ENCODE peak calls at places on chromosome X, in ten cellular contexts. Y is Calu3, X is DND-41, P is tibial artery, W is PC-3, U is fibroblast of lung, M is adrenal gland, V is endodermal cell, I is RWPE1, J is AG10803. B is an unnamed sample.
A peak's percentile ranks its signal among the peaks of the same experiment; 100 is the strongest.

GRCh38 chrX:133655262-133655913 is 240.1 kb upstream of the GPC4 start:
- DNase-seq in Y (no peak), X (no peak), P (no peak), W (no peak), U (no peak), M (no peak), V (no peak), I (no peak), J (peak; percentile 27), B (no peak)

GRCh38 chrX:53831662-53832635 is 145.4 kb upstream of the HUWE1 start:
- DNase-seq in Y (peak; percentile 65), X (peak; percentile 61), P (no peak), W (peak; percentile 81), U (peak; percentile 21), M (peak; percentile 32), V (peak; percentile 78), I (peak; percentile 36), J (peak; percentile 8), B (no peak)

GRCh38 chrX:95893632-95894031 is 791.0 kb upstream of the DIAPH2 start:
- DNase-seq in Y (no peak), X (no peak), P (peak; percentile 24), W (no peak), U (peak; percentile 98), M (peak; percentile 1), V (no peak), I (no peak), J (peak; percentile 2), B (no peak)

GRCh38 chrX:98795636-98796035 is 1614.4 kb downstream of the PCDH19 start:
- DNase-seq in Y (no peak), X (no peak), P (no peak), W (peak; percentile 37), U (peak; percentile 7), M (no peak), V (no peak), I (peak; percentile 6), J (peak; percentile 2), B (no peak)

GRCh38 chrX:47176101-47176740 is 17.4 kb upstream of the UBA1 start:
- DNase-seq in Y (no peak), X (no peak), P (no peak), W (no peak), U (no peak), M (no peak), V (peak; percentile 23), I (no peak), J (no peak), B (peak; percentile 19)

GRCh38 chrX:147876849-147877646 is 34.7 kb upstream of the FMR1 start:
- DNase-seq in Y (no peak), X (no peak), P (no peak), W (no peak), U (no peak), M (no peak), V (no peak), I (no peak), J (no peak), B (no peak)

GRCh38 chrX:70508296-70508911 is 63.8 kb downstream of the DLG3 start:
- DNase-seq in Y (peak; percentile 17), X (no peak), P (no peak), W (peak; percentile 52), U (no peak), M (no peak), V (peak; percentile 71), I (no peak), J (no peak), B (no peak)

GRCh38 chrX:50614460-50614859 is 143.8 kb upstream of the DGKK start:
- DNase-seq in Y (no peak), X (no peak), P (no peak), W (no peak), U (no peak), M (no peak), V (no peak), I (no peak), J (no peak), B (no peak)

GRCh38 chrX:47158131-47158530 is 13.1 kb downstream of the RBM10 start:
- DNase-seq in Y (no peak), X (no peak), P (no peak), W (no peak), U (no peak), M (no peak), V (peak; percentile 56), I (no peak), J (no peak), B (no peak)

GRCh38 chrX:82125103-82125502 is 923.2 kb downstream of the SH3BGRL start:
- DNase-seq in Y (no peak), X (no peak), P (no peak), W (no peak), U (no peak), M (no peak), V (no peak), I (no peak), J (no peak), B (no peak)

GRCh38 chrX:38666909-38667308 is 105.6 kb downstream of the TSPAN7 start:
- DNase-seq in Y (no peak), X (no peak), P (no peak), W (no peak), U (no peak), M (no peak), V (no peak), I (no peak), J (no peak), B (no peak)

GRCh38 chrX:68234171-68234910 is 199.0 kb downstream of the OPHN1 start:
- DNase-seq in Y (no peak), X (no peak), P (no peak), W (no peak), U (no peak), M (no peak), V (peak; percentile 55), I (no peak), J (no peak), B (no peak)

GRCh38 chrX:74535211-74535621 is 79.2 kb downstream of the RLIM start:
- DNase-seq in Y (no peak), X (no peak), P (peak; percentile 21), W (peak; percentile 54), U (peak; percentile 77), M (peak; percentile 45), V (peak; percentile 65), I (peak; percentile 9), J (peak; percentile 70), B (no peak)
- TF ChIP-seq CTCF in Y (no peak), X (no peak), P (peak; percentile 23), W (peak; percentile 56), U (peak; percentile 51), M (no peak), V (peak; percentile 60), I (no peak), J (peak; percentile 59), B (peak; percentile 12)

GRCh38 chrX:6095469-6095868 is 133.2 kb downstream of the NLGN4X start:
- DNase-seq in Y (no peak), X (peak; percentile 15), P (no peak), W (peak; percentile 1), U (no peak), M (no peak), V (peak; percentile 75), I (no peak), J (no peak), B (no peak)
- TF ChIP-seq CTCF in Y (no peak), X (peak; percentile 59), P (no peak), W (no peak), U (no peak), M (no peak), V (peak; percentile 79), I (no peak), J (no peak), B (no peak)

GRCh38 chrX:109890300-109890699 is 112.6 kb upstream of the TMEM164 start:
- DNase-seq in Y (no peak), X (no peak), P (no peak), W (no peak), U (no peak), M (no peak), V (no peak), I (no peak), J (no peak), B (no peak)

GRCh38 chrX:109886122-109886761 is 116.7 kb upstream of the TMEM164 start:
- DNase-seq in Y (peak; percentile 43), X (peak; percentile 17), P (peak; percentile 24), W (peak; percentile 62), U (peak; percentile 69), M (peak; percentile 52), V (peak; percentile 71), I (peak; percentile 46), J (peak; percentile 41), B (no peak)

GRCh38 chrX:109890910-109891502 is 111.9 kb upstream of the TMEM164 start:
- DNase-seq in Y (peak; percentile 62), X (peak; percentile 46), P (peak; percentile 45), W (peak; percentile 74), U (peak; percentile 66), M (peak; percentile 62), V (peak; percentile 90), I (peak; percentile 41), J (peak; percentile 48), B (no peak)

DNA sequence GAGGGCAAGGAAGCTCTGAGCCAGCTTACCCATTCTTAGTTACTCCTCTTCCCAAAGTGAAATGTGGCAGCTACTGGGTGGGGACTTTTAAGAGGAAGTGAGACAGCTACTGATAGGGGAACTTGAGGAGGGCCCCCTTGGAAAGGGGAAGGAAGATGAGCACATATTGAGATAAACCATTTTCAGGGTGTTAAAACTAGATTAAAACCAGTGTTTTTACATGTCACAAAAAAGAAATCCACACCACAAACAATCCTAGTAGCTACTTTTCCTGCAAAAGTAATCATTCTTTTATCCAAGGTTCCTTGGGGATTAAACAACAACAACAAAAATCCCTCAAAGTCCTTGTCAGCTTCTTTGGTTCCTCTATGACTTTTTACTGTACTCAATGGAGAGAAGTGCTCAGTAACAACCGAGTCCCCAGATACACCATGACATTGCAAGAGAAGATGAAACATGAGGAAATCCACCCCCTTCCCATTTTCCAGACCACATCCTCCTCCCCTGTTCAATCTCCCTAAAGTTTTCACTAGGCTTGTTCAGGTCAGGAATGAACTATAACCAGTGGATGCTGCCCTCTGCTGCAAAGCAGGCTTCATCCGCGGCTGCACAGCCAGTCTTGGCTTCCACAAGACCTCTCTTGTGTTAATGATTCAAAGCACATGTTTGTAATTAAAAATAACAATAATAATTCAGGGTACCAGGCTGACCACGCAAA is 113.5 kb upstream of the TMEM164 start:
- DNase-seq in Y (peak; percentile 15), X (no peak), P (no peak), W (peak; percentile 25), U (peak; percentile 47), M (peak; percentile 5), V (no peak), I (no peak), J (peak; percentile 21), B (no peak)
- TF ChIP-seq CTCF in Y (no peak), X (no peak), P (no peak), W (peak; percentile 41), U (peak; percentile 47), M (no peak), V (peak; percentile 66), I (peak; percentile 21), J (peak; percentile 49), B (no peak)

GRCh38 chrX:118644378-118644777 is 83.0 kb upstream of the IL13RA1 start:
- DNase-seq in Y (peak; percentile 15), X (no peak), P (no peak), W (peak; percentile 60), U (peak; percentile 59), M (peak; percentile 4), V (no peak), I (peak; percentile 18), J (peak; percentile 55), B (no peak)
- TF ChIP-seq CTCF in Y (no peak), X (peak; percentile 14), P (peak; percentile 25), W (peak; percentile 78), U (peak; percentile 46), M (peak; percentile 26), V (peak; percentile 62), I (no peak), J (peak; percentile 57), B (peak; percentile 21)

B was measured in left lung.